ENCODE peak calls at places on chromosomes 1 and 21, in six cellular contexts. One of them, this sample, is unnamed.

GRCh38 chr1:183289104-183289503 is 103.0 kb downstream of the LAMC2 start:
- DNase-seq in LoVo: no peak
- DNase-seq in Right ventricle myocardium superior: peak
- DNase-seq in stimulated activated CD8-positive, alpha-beta memory T cell treated with anti-CD3 and anti-CD28 coated beads, Interleukin-4, amount 100 ng/mL, for 4 hours: no peak
- DNase-seq in NCI-H1694: no peak
- DNase-seq in NCI-H146: no peak
- DNase-seq in this sample: no peak

GRCh38 chr1:20351911-20352675 is 61.4 kb downstream of the VWA5B1 start:
- DNase-seq in stimulated activated CD8-positive, alpha-beta memory T cell treated with anti-CD3 and anti-CD28 coated beads, Interleukin-4, amount 100 ng/mL, for 4 hours: no peak
- DNase-seq in NCI-H1694: no peak
- DNase-seq in LoVo: no peak
- DNase-seq in NCI-H146: no peak
- DNase-seq in Right ventricle myocardium superior: no peak
- DNase-seq in this sample: no peak

GRCh38 chr1:36847761-36848160 is 186.6 kb downstream of the GRIK3 start:
- DNase-seq in NCI-H146: peak
- DNase-seq in LoVo: no peak
- DNase-seq in NCI-H1694: peak
- DNase-seq in stimulated activated CD8-positive, alpha-beta memory T cell treated with anti-CD3 and anti-CD28 coated beads, Interleukin-4, amount 100 ng/mL, for 4 hours: no peak
- DNase-seq in Right ventricle myocardium superior: no peak
- DNase-seq in this sample: no peak

GRCh38 chr1:66271216-66271903 is 262.6 kb upstream of the SGIP1 start:
- DNase-seq in LoVo: peak
- DNase-seq in NCI-H1694: peak
- DNase-seq in Right ventricle myocardium superior: peak
- DNase-seq in stimulated activated CD8-positive, alpha-beta memory T cell treated with anti-CD3 and anti-CD28 coated beads, Interleukin-4, amount 100 ng/mL, for 4 hours: no peak
- DNase-seq in NCI-H146: no peak
- DNase-seq in this sample: no peak

GRCh38 chr1:1321477-1321876 is 3.0 kb downstream of the INTS11 start:
- DNase-seq in LoVo: no peak
- DNase-seq in NCI-H1694: no peak
- DNase-seq in stimulated activated CD8-positive, alpha-beta memory T cell treated with anti-CD3 and anti-CD28 coated beads, Interleukin-4, amount 100 ng/mL, for 4 hours: no peak
- DNase-seq in NCI-H146: no peak
- DNase-seq in Right ventricle myocardium superior: no peak
- DNase-seq in this sample: no peak

GRCh38 chr21:43768868-43769167 is 7.3 kb downstream of the CSTB start:
- DNase-seq in NCI-H146: no peak
- DNase-seq in Right ventricle myocardium superior: no peak
- DNase-seq in LoVo: no peak
- DNase-seq in stimulated activated CD8-positive, alpha-beta memory T cell treated with anti-CD3 and anti-CD28 coated beads, Interleukin-4, amount 100 ng/mL, for 4 hours: no peak
- DNase-seq in NCI-H1694: no peak
- DNase-seq in this sample: no peak

GRCh38 chr1:9589144-9589718 is 520 bp downstream of the TMEM201 start:
- DNase-seq in LoVo: peak
- DNase-seq in Right ventricle myocardium superior: peak
- DNase-seq in stimulated activated CD8-positive, alpha-beta memory T cell treated with anti-CD3 and anti-CD28 coated beads, Interleukin-4, amount 100 ng/mL, for 4 hours: no peak
- DNase-seq in NCI-H146: peak
- DNase-seq in NCI-H1694: no peak
- DNase-seq in this sample: no peak

GRCh38 chr1:42518894-42519293 is 55.8 kb downstream of the CCDC30 start:
- DNase-seq in LoVo: no peak
- DNase-seq in stimulated activated CD8-positive, alpha-beta memory T cell treated with anti-CD3 and anti-CD28 coated beads, Interleukin-4, amount 100 ng/mL, for 4 hours: no peak
- DNase-seq in NCI-H146: no peak
- DNase-seq in NCI-H1694: no peak
- DNase-seq in Right ventricle myocardium superior: no peak
- DNase-seq in this sample: no peak

GRCh38 chr1:240720891-240721450 is 109.0 kb upstream of the GREM2 start:
- DNase-seq in NCI-H146: no peak
- DNase-seq in stimulated activated CD8-positive, alpha-beta memory T cell treated with anti-CD3 and anti-CD28 coated beads, Interleukin-4, amount 100 ng/mL, for 4 hours: no peak
- DNase-seq in NCI-H1694: no peak
- DNase-seq in LoVo: no peak
- DNase-seq in Right ventricle myocardium superior: no peak
- DNase-seq in this sample: no peak

GRCh38 chr1:9271268-9271667 is 21.4 kb upstream of the SPSB1 start:
- DNase-seq in LoVo: no peak
- DNase-seq in NCI-H146: no peak
- DNase-seq in stimulated activated CD8-positive, alpha-beta memory T cell treated with anti-CD3 and anti-CD28 coated beads, Interleukin-4, amount 100 ng/mL, for 4 hours: no peak
- DNase-seq in Right ventricle myocardium superior: peak
- DNase-seq in NCI-H1694: no peak
- DNase-seq in this sample: no peak

GRCh38 chr1:238252033-238252802 is 361.5 kb upstream of the ZP4 start:
- DNase-seq in NCI-H146: peak
- DNase-seq in NCI-H1694: peak
- DNase-seq in stimulated activated CD8-positive, alpha-beta memory T cell treated with anti-CD3 and anti-CD28 coated beads, Interleukin-4, amount 100 ng/mL, for 4 hours: no peak
- DNase-seq in Right ventricle myocardium superior: peak
- DNase-seq in LoVo: peak
- DNase-seq in this sample: no peak

GRCh38 chr21:45124596-45124995 is 50.2 kb downstream of the ADARB1 start:
- DNase-seq in NCI-H146: no peak
- DNase-seq in stimulated activated CD8-positive, alpha-beta memory T cell treated with anti-CD3 and anti-CD28 coated beads, Interleukin-4, amount 100 ng/mL, for 4 hours: no peak
- DNase-seq in Right ventricle myocardium superior: no peak
- DNase-seq in LoVo: no peak
- DNase-seq in NCI-H1694: no peak
- DNase-seq in this sample: no peak

GRCh38 chr21:44303490-44303981 is 3.7 kb downstream of the PFKL start:
- DNase-seq in Right ventricle myocardium superior: no peak
- DNase-seq in NCI-H1694: no peak
- DNase-seq in stimulated activated CD8-positive, alpha-beta memory T cell treated with anti-CD3 and anti-CD28 coated beads, Interleukin-4, amount 100 ng/mL, for 4 hours: no peak
- DNase-seq in NCI-H146: no peak
- DNase-seq in LoVo: no peak
- DNase-seq in this sample: no peak

GRCh38 chr1:207000641-207001291 is 30.5 kb upstream of the FCAMR start:
- DNase-seq in stimulated activated CD8-positive, alpha-beta memory T cell treated with anti-CD3 and anti-CD28 coated beads, Interleukin-4, amount 100 ng/mL, for 4 hours: no peak
- DNase-seq in LoVo: no peak
- DNase-seq in NCI-H1694: no peak
- DNase-seq in Right ventricle myocardium superior: no peak
- DNase-seq in NCI-H146: no peak
- DNase-seq in this sample: no peak

This sample was measured in cerebellar nuclear complex.